ENCODE peak calls at places on chromosomes 12 and 14, in nine cellular contexts. A is breast epithelium, H is astrocyte of the spinal cord, M is fibroblast of pulmonary artery, Z is pancreas, L is dorsolateral prefrontal cortex, W is WTC11, O is bronchial epithelial cell, C is left lung. U is an unnamed sample.

GRCh38 chr14:54700717-54701116 is 133.8 kb downstream of the SAMD4A start:
- DNase-seq in A (no peak), L (no peak), Z (no peak), M (no peak), O (no peak), W (no peak), C (no peak), H (no peak), U (no peak)

GRCh38 chr12:131102991-131103609 is 149.4 kb downstream of the ADGRD1 start:
- DNase-seq in C (peak), H (no peak), Z (no peak), M (no peak), O (no peak), L (no peak), W (peak), A (no peak), U (peak)

GRCh38 chr12:131908716-131909595 is 14.5 kb downstream of the ULK1 start:
- DNase-seq in A (no peak), W (no peak), C (peak), H (no peak), Z (peak), M (no peak), L (no peak), O (no peak), U (no peak)

GRCh38 chr12:20372326-20373097 is 4.2 kb downstream of the PDE3A start:
- DNase-seq in H (no peak), O (no peak), Z (no peak), L (no peak), M (no peak), W (no peak), A (no peak), C (no peak), U (no peak)

GRCh38 chr14:61927015-61927414 is 164.8 kb downstream of the SNAPC1 start:
- DNase-seq in L (no peak), W (no peak), Z (no peak), A (no peak), O (peak), H (peak), C (no peak), M (no peak), U (no peak)

GRCh38 chr14:104351849-104352492 is 213.6 kb downstream of the KIF26A start:
- DNase-seq in A (no peak), W (no peak), O (no peak), H (no peak), M (no peak), C (no peak), L (no peak), Z (no peak), U (no peak)

GRCh38 chr14:72401632-72402428 is 469.6 kb downstream of the RGS6 start:
- DNase-seq in W (no peak), L (no peak), H (no peak), A (no peak), M (no peak), O (no peak), C (no peak), Z (no peak), U (no peak)

GRCh38 chr14:69115407-69116185 is 37.3 kb downstream of the DCAF5 start:
- DNase-seq in L (no peak), O (no peak), A (no peak), M (no peak), Z (no peak), C (no peak), H (no peak), W (no peak), U (no peak)

GRCh38 chr12:93302331-93303229 is 75.1 kb upstream of the NUDT4 start:
- DNase-seq in C (no peak), W (no peak), H (peak), Z (no peak), M (peak), A (no peak), O (no peak), L (no peak), U (no peak)

GRCh38 chr12:62210422-62210821 is 49.8 kb upstream of the USP15 start:
- DNase-seq in C (peak), L (no peak), O (peak), H (peak), A (no peak), M (peak), Z (no peak), W (peak), U (peak)
- TF ChIP-seq CTCF in C (peak), L (peak), O (peak), H (peak), A (peak), M (peak), Z (peak), W (peak), U (peak)

GRCh38 chr12:123761841-123762714 is at the start of gene DNAH10:
- DNase-seq in M (no peak), A (no peak), W (peak), C (peak), L (no peak), O (no peak), Z (peak), H (no peak), U (peak)
- TF ChIP-seq CTCF in M (peak), A (no peak), W (no peak), C (no peak), L (no peak), O (peak), Z (no peak), H (peak), U (peak)

GRCh38 chr12:51820721-51821422 is 27.6 kb downstream of the FIGNL2 start:
- DNase-seq in O (no peak), H (peak), W (peak), C (peak), Z (peak), L (peak), A (peak), M (peak), U (peak)
- TF ChIP-seq CTCF in O (peak), H (peak), W (no peak), C (peak), Z (peak), L (no peak), A (no peak), M (no peak), U (peak)

GRCh38 chr12:66032739-66033138 is 97.8 kb downstream of the LLPH start:
- DNase-seq in A (no peak), W (no peak), Z (no peak), C (no peak), H (no peak), O (no peak), L (no peak), M (no peak), U (no peak)

GRCh38 chr12:66030217-66030781 is 100.3 kb downstream of the LLPH start:
- DNase-seq in W (no peak), H (no peak), A (no peak), Z (no peak), C (no peak), L (no peak), O (no peak), M (no peak), U (no peak)

GRCh38 chr12:66036317-66036716 is 94.2 kb downstream of the LLPH start:
- DNase-seq in Z (peak), H (peak), A (no peak), C (no peak), O (peak), W (no peak), L (no peak), M (peak), U (no peak)

GRCh38 chr12:66035289-66035961 is 95.1 kb downstream of the LLPH start:
- DNase-seq in H (peak), Z (no peak), O (peak), W (no peak), C (no peak), M (peak), L (no peak), A (no peak), U (no peak)
- TF ChIP-seq CTCF in H (peak), Z (no peak), O (peak), W (no peak), C (peak), M (peak), L (no peak), A (no peak), U (peak)

DNA sequence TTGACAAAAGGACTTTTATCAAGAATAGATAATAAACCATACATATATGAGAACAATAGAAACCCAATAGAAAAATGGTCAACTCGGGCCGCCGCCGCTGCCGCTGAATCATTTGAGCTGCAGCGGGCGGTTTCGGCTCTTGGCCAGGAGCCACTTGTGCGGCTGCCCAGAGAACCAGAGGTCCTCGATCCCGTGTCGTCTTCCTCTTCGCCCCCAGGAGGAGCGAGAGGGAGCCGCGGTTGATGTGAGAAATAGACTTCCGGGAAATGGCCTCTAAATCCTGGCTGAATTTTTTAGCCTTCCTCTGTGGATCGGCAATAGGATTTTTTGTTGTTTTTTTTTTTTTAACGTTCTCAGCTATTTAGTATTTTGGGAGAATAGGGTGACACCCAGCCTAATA is 44.8 kb downstream of the CPSF6 start:
- DNase-seq in C (peak), M (peak), Z (peak), O (peak), W (peak), H (peak), L (peak), A (no peak), U (no peak)
- TF ChIP-seq CTCF in C (no peak), M (peak), Z (no peak), O (no peak), W (no peak), H (no peak), L (no peak), A (no peak), U (no peak)

GRCh38 chr14:92603309-92604257 is 90.0 kb downstream of the RIN3 start:
- DNase-seq in Z (no peak), M (peak), O (peak), C (no peak), H (peak), L (peak), W (no peak), A (peak), U (no peak)
- TF ChIP-seq CTCF in Z (no peak), M (peak), O (peak), C (no peak), H (peak), L (peak), W (no peak), A (no peak), U (peak)

GRCh38 chr12:114248527-114248926 is 157.4 kb downstream of the TBX5 start:
- DNase-seq in C (no peak), M (peak), O (peak), W (peak), Z (no peak), A (no peak), H (no peak), L (no peak), U (no peak)

GRCh38 chr12:114240288-114240687 is 165.7 kb downstream of the TBX5 start:
- DNase-seq in M (no peak), L (no peak), W (no peak), H (no peak), A (no peak), O (no peak), Z (no peak), C (peak), U (no peak)

GRCh38 chr12:114241973-114242434 is 163.9 kb downstream of the TBX5 start:
- DNase-seq in A (no peak), H (no peak), W (no peak), C (no peak), O (no peak), M (no peak), Z (no peak), L (no peak), U (no peak)

DNA sequence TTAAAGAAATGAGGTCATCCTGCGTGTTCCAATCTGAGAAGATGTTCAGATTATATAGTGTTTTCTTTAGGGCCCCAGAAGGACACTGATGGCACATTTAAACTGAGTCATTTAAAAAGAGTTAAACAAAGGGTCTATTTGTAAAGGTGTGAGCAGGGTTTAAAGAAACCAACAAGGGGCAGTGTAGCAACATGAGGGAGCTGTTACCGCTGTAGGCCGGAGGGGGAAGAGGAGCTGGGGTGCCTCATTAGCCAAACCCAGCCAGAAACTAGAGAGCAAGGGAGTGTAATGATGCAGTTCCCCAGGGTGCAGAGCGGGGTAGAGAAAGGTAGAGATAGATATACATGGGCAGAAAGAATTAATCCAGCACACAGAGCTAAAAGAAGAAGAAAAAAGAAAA is 160.4 kb downstream of the TBX5 start:
- DNase-seq in H (no peak), Z (no peak), O (no peak), A (no peak), M (no peak), W (peak), C (no peak), L (no peak), U (no peak)
- TF ChIP-seq CTCF in H (no peak), Z (no peak), O (no peak), A (no peak), M (no peak), W (no peak), C (no peak), L (no peak), U (no peak)

U was measured in GM13977.